ENCODE peak calls at places on chromosomes 13 and 19, in eight cellular contexts. N is CD8-positive, alpha-beta T cell; J is skeletal muscle cell; K is IMR-90; T is dorsolateral prefrontal cortex; P is foreskin fibroblast; W is right lobe of liver; H is stomach. L is an unnamed sample.

GRCh38 chr19:49020931-49021895 is 2.9 kb downstream of the CGB3 start:
- DNase-seq in N (no peak), J (peak; percentile 27), K (peak; percentile 25), T (no peak), P (peak; percentile 38), W (no peak), H (no peak), L (peak; percentile 44)

GRCh38 chr13:89514534-89515312 is 1832.8 kb upstream of the MIR17HG start:
- DNase-seq in N (no peak), J (peak; percentile 80), K (peak; percentile 8), T (no peak), P (no peak), W (no peak), H (no peak), L (peak; percentile 79)

GRCh38 chr19:39941615-39942507 is 7.4 kb upstream of the FCGBP start:
- DNase-seq in N (peak; percentile 66), J (peak; percentile 10), K (peak; percentile 38), T (no peak), P (no peak), W (no peak), H (peak; percentile 33), L (peak; percentile 87)

GRCh38 chr19:12649941-12650340 is 16.6 kb downstream of the MAN2B1 start:
- DNase-seq in N (no peak), J (no peak), K (no peak), T (no peak), P (no peak), W (no peak), H (no peak), L (no peak)

GRCh38 chr13:93169980-93170379 is 56.6 kb upstream of the GPC6 start:
- DNase-seq in N (no peak), J (peak; percentile 96), K (peak; percentile 97), T (no peak), P (peak; percentile 69), W (no peak), H (no peak), L (peak; percentile 89)

GRCh38 chr13:98746968-98747367 is 5.5 kb downstream of the SLC15A1 start:
- DNase-seq in N (no peak), J (no peak), K (no peak), T (no peak), P (peak; percentile 33), W (no peak), H (no peak), L (peak; percentile 34)

GRCh38 chr19:10510301-10510802 is 6.9 kb downstream of the S1PR5 start:
- DNase-seq in N (peak; percentile 79), J (no peak), K (no peak), T (no peak), P (no peak), W (no peak), H (no peak), L (peak; percentile 19)

GRCh38 chr19:6866646-6867255 is 20.6 kb upstream of the ADGRE1 start:
- DNase-seq in N (no peak), J (no peak), K (no peak), T (no peak), P (no peak), W (no peak), H (no peak), L (no peak)

GRCh38 chr19:51377422-51377821 is 5.0 kb upstream of the NKG7 start:
- DNase-seq in N (no peak), J (no peak), K (no peak), T (no peak), P (no peak), W (no peak), H (no peak), L (no peak)

GRCh38 chr13:32824671-32825070 is 191.6 kb upstream of the KL start:
- DNase-seq in N (no peak), J (peak; percentile 68), K (peak; percentile 95), T (no peak), P (peak; percentile 85), W (no peak), H (no peak), L (peak; percentile 89)

GRCh38 chr13:42577538-42577937 is 3.6 kb downstream of the TNFSF11 start:
- DNase-seq in N (no peak), J (no peak), K (no peak), T (no peak), P (no peak), W (no peak), H (no peak), L (no peak)
- H3K4me3 ChIP-seq in N (no peak overlapping the region), J (no peak overlapping the region), K (no peak overlapping the region), T (no peak overlapping the region), P (no peak overlapping the region), W (no peak overlapping the region), H (no peak overlapping the region), L (no peak overlapping the region)

GRCh38 chr19:3382460-3383100 is 16.2 kb downstream of the NFIC start:
- DNase-seq in N (no peak), J (no peak), K (no peak), T (no peak), P (no peak), W (no peak), H (no peak), L (no peak)
- H3K4me3 ChIP-seq in N (no peak overlapping the region), J (no peak overlapping the region), K (no peak overlapping the region), T (no peak overlapping the region), P (no peak overlapping the region), W (no peak overlapping the region), H (no peak overlapping the region), L (no peak overlapping the region)

DNA sequence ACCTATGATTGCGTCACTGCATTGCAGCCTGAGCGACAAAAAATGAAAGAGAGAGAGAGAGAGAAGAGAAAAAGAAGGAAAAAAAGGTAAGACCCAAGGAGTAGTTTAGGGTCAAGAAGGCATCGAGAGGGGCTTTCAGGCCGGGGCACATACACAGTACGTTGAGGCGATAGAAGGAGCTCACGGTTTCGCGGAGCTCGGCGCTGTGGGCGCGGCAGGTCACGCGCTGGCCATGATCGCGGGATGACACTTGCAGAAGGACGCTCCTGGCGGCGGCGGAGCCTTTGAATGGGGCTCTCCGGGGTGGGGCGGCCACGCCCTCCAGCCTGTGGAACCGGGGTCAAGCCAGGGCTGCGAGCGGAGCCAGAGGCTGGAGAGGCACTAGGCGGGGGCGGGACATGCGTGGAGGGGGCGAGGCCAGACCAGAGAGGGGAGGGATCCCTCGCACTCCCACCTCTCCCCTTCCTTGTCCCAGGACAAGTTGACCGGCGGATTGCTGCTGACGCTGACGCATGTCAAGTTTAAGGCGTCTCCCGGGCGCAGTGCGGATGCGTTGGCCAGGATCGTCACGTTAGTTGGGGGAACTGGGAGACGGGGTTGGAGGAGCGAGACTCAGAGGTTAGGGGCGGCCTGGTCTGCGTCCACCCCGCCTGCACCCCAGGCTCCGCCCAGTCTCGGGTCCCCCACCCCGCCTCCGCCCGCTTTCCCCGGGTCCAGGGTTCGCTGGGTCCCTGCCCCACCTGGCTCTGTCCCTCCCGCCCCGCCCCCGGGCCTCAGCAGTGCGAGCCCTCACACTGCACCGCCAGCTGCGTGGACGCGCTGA is 6.9 kb downstream of the NPHS1 start:
- DNase-seq in N (no peak), J (no peak), K (no peak), T (no peak), P (no peak), W (peak; percentile 57), H (no peak), L (no peak)
- H3K4me3 ChIP-seq in N (no peak overlapping the region), J (peak overlapping the region; percentile 2), K (peak overlapping the region; percentile 18), T (peak overlapping the region; percentile 34), P (no peak overlapping the region), W (no peak overlapping the region), H (peak overlapping the region; percentile 48), L (no peak overlapping the region)

GRCh38 chr19:54792814-54793213 is 10.6 kb upstream of the KIR2DL4 start:
- DNase-seq in N (no peak), J (no peak), K (no peak), T (no peak), P (no peak), W (no peak), H (no peak), L (no peak)
- H3K4me3 ChIP-seq in N (peak overlapping the region; percentile 33), J (no peak overlapping the region), K (no peak overlapping the region), T (no peak overlapping the region), P (no peak overlapping the region), W (peak overlapping the region; percentile 21), H (no peak overlapping the region), L (no peak overlapping the region)

GRCh38 chr13:39462906-39463305 is 140.1 kb downstream of the LHFPL6 start:
- DNase-seq in N (no peak), J (no peak), K (no peak), T (no peak), P (no peak), W (no peak), H (no peak), L (no peak)
- H3K4me3 ChIP-seq in N (no peak overlapping the region), J (no peak overlapping the region), K (no peak overlapping the region), T (no peak overlapping the region), P (no peak overlapping the region), W (no peak overlapping the region), H (no peak overlapping the region), L (no peak overlapping the region)

DNA sequence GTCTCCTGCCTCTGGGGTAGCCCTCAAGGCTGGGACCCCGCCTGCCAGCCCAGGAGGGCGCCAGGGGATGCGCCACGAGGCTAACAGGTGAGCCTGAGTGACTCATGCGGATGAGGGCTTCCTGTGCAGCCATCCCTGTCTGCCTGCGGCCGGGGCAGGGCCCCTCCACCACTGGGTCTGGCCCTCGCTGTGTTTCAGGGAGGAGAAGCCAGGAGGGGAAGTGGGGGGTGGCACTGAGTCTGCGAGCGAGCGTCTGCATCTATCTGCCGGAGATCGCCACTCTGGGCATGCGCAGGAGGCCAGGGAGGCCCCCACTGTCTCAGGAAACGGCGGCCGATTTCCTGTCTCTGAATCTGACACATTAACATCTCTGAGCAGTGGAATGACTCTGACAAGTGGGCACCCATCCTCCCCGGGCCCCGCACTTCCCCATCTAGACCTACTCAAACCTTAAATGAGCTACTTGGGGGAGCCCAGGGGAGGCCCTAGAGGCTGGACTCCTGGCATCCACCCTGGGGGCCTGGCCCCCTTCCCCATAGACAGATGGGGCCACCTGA is 19.7 kb downstream of the RFX1 start:
- DNase-seq in N (peak; percentile 99), J (no peak), K (peak; percentile 72), T (peak; percentile 73), P (peak; percentile 74), W (peak; percentile 88), H (peak; percentile 82), L (peak; percentile 78)
- H3K4me3 ChIP-seq in N (peak overlapping the region; percentile 59), J (no peak overlapping the region), K (no peak overlapping the region), T (no peak overlapping the region), P (no peak overlapping the region), W (no peak overlapping the region), H (no peak overlapping the region), L (peak overlapping the region; percentile 40)

DNA sequence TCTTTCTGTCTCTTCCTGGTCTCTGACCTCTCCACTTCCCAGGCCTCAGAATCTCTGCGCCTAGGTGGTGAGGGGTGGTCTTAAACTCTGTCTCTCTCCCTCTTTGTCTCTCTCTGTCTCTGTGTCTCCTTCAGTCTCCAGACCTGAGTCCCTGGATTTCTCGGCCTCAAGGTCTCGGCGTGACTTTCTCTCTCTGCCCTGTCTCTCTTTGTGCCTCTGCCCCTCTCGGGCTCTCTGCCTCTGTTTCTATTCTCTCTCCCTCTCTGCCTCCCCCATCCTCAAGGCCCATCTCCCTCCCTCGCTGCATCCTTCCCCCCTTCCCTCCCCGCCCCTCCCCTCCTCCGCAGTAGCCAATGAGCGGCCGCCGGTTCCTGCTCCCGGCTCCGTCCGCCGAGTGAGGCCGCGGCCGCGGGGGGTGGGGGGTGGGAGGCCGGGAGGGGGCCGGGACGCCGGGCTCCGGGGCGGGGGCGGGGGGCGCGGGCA is at the start of gene CACNG7:
- DNase-seq in N (no peak), J (no peak), K (no peak), T (peak; percentile 53), P (no peak), W (no peak), H (no peak), L (no peak)
- H3K4me3 ChIP-seq in N (no peak within 1 kb of the TSS), J (peak within 1 kb of the TSS; percentile 63), K (peak within 1 kb of the TSS; percentile 61), T (peak within 1 kb of the TSS; percentile 69), P (peak within 1 kb of the TSS; percentile 38), W (no peak within 1 kb of the TSS), H (peak within 1 kb of the TSS; percentile 10), L (no peak within 1 kb of the TSS)

L was measured in choroid plexus epithelial cell.